ENCODE peak calls at places on chromosomes 2 and 18, in ten cellular contexts. One of them, this sample, is unnamed.

GRCh38 chr2:99677814-99678213 is 188.0 kb upstream of the REV1 start:
- DNase-seq in activated CD4-positive, alpha-beta T cell treated with anti-CD3 and anti-CD28 coated beads, Interleukin-2, amount 50 U/mL, for 1 hour: no peak
- DNase-seq in colonic mucosa: no peak
- DNase-seq in adrenal gland: no peak
- DNase-seq in nephron progenitor cell: no peak
- DNase-seq in hepatocyte: no peak
- DNase-seq in Caco-2: no peak
- DNase-seq in AG08396: no peak
- DNase-seq in 8988T: no peak
- DNase-seq in amniotic epithelial cell: no peak
- DNase-seq in this sample: no peak

GRCh38 chr2:240995041-240995960 is 3.1 kb upstream of the SNED1 start:
- DNase-seq in activated CD4-positive, alpha-beta T cell treated with anti-CD3 and anti-CD28 coated beads, Interleukin-2, amount 50 U/mL, for 1 hour: no peak
- DNase-seq in colonic mucosa: no peak
- DNase-seq in adrenal gland: no peak
- DNase-seq in nephron progenitor cell: no peak
- DNase-seq in hepatocyte: no peak
- DNase-seq in Caco-2: no peak
- DNase-seq in AG08396: no peak
- DNase-seq in 8988T: no peak
- DNase-seq in amniotic epithelial cell: no peak
- DNase-seq in this sample: no peak

GRCh38 chr2:9378433-9379371 is 44.6 kb downstream of the ITGB1BP1 start:
- DNase-seq in activated CD4-positive, alpha-beta T cell treated with anti-CD3 and anti-CD28 coated beads, Interleukin-2, amount 50 U/mL, for 1 hour: no peak
- DNase-seq in colonic mucosa: no peak
- DNase-seq in adrenal gland: no peak
- DNase-seq in nephron progenitor cell: no peak
- DNase-seq in hepatocyte: peak; percentile 53
- DNase-seq in Caco-2: no peak
- DNase-seq in AG08396: peak; percentile 88
- DNase-seq in 8988T: peak; percentile 70
- DNase-seq in amniotic epithelial cell: peak; percentile 73
- DNase-seq in this sample: peak; percentile 58

GRCh38 chr18:32934201-32934600 is 161.4 kb upstream of the KLHL14 start:
- DNase-seq in activated CD4-positive, alpha-beta T cell treated with anti-CD3 and anti-CD28 coated beads, Interleukin-2, amount 50 U/mL, for 1 hour: no peak
- DNase-seq in colonic mucosa: no peak
- DNase-seq in adrenal gland: no peak
- DNase-seq in nephron progenitor cell: no peak
- DNase-seq in hepatocyte: no peak
- DNase-seq in Caco-2: no peak
- DNase-seq in AG08396: no peak
- DNase-seq in 8988T: no peak
- DNase-seq in amniotic epithelial cell: no peak
- DNase-seq in this sample: no peak

GRCh38 chr2:102664439-102665042 is 45.2 kb downstream of the SLC9A2 start:
- DNase-seq in activated CD4-positive, alpha-beta T cell treated with anti-CD3 and anti-CD28 coated beads, Interleukin-2, amount 50 U/mL, for 1 hour: no peak
- DNase-seq in colonic mucosa: peak; percentile 74
- DNase-seq in adrenal gland: no peak
- DNase-seq in nephron progenitor cell: no peak
- DNase-seq in hepatocyte: peak; percentile 76
- DNase-seq in Caco-2: peak; percentile 82
- DNase-seq in AG08396: no peak
- DNase-seq in 8988T: no peak
- DNase-seq in amniotic epithelial cell: peak; percentile 41
- DNase-seq in this sample: peak; percentile 100

GRCh38 chr2:230873670-230874401 is 9.1 kb downstream of the ITM2C start:
- DNase-seq in activated CD4-positive, alpha-beta T cell treated with anti-CD3 and anti-CD28 coated beads, Interleukin-2, amount 50 U/mL, for 1 hour: no peak
- DNase-seq in colonic mucosa: no peak
- DNase-seq in adrenal gland: no peak
- DNase-seq in nephron progenitor cell: no peak
- DNase-seq in hepatocyte: no peak
- DNase-seq in Caco-2: no peak
- DNase-seq in AG08396: no peak
- DNase-seq in 8988T: no peak
- DNase-seq in amniotic epithelial cell: no peak
- DNase-seq in this sample: no peak

GRCh38 chr2:226584656-226585055 is 215.0 kb downstream of the IRS1 start:
- DNase-seq in activated CD4-positive, alpha-beta T cell treated with anti-CD3 and anti-CD28 coated beads, Interleukin-2, amount 50 U/mL, for 1 hour: no peak
- DNase-seq in colonic mucosa: no peak
- DNase-seq in adrenal gland: no peak
- DNase-seq in nephron progenitor cell: no peak
- DNase-seq in hepatocyte: no peak
- DNase-seq in Caco-2: no peak
- DNase-seq in AG08396: no peak
- DNase-seq in 8988T: no peak
- DNase-seq in amniotic epithelial cell: no peak
- DNase-seq in this sample: no peak

GRCh38 chr2:15163316-15163715 is 397.8 kb downstream of the NBAS start:
- DNase-seq in activated CD4-positive, alpha-beta T cell treated with anti-CD3 and anti-CD28 coated beads, Interleukin-2, amount 50 U/mL, for 1 hour: no peak
- DNase-seq in colonic mucosa: no peak
- DNase-seq in adrenal gland: no peak
- DNase-seq in nephron progenitor cell: no peak
- DNase-seq in hepatocyte: no peak
- DNase-seq in Caco-2: no peak
- DNase-seq in AG08396: peak; percentile 16
- DNase-seq in 8988T: no peak
- DNase-seq in amniotic epithelial cell: no peak
- DNase-seq in this sample: no peak

GRCh38 chr18:3054785-3055184 is 41.8 kb upstream of the LPIN2 start:
- DNase-seq in activated CD4-positive, alpha-beta T cell treated with anti-CD3 and anti-CD28 coated beads, Interleukin-2, amount 50 U/mL, for 1 hour: no peak
- DNase-seq in colonic mucosa: no peak
- DNase-seq in adrenal gland: no peak
- DNase-seq in nephron progenitor cell: no peak
- DNase-seq in hepatocyte: no peak
- DNase-seq in Caco-2: no peak
- DNase-seq in AG08396: no peak
- DNase-seq in 8988T: no peak
- DNase-seq in amniotic epithelial cell: no peak
- DNase-seq in this sample: peak; percentile 17

GRCh38 chr2:97728091-97728596 is 14.8 kb downstream of the ZAP70 start:
- DNase-seq in activated CD4-positive, alpha-beta T cell treated with anti-CD3 and anti-CD28 coated beads, Interleukin-2, amount 50 U/mL, for 1 hour: peak; percentile 37
- DNase-seq in colonic mucosa: no peak
- DNase-seq in adrenal gland: no peak
- DNase-seq in nephron progenitor cell: no peak
- DNase-seq in hepatocyte: no peak
- DNase-seq in Caco-2: peak; percentile 33
- DNase-seq in AG08396: peak; percentile 41
- DNase-seq in 8988T: no peak
- DNase-seq in amniotic epithelial cell: no peak
- DNase-seq in this sample: peak; percentile 59

GRCh38 chr2:105377871-105378270 is 21.0 kb downstream of the FHL2 start:
- DNase-seq in activated CD4-positive, alpha-beta T cell treated with anti-CD3 and anti-CD28 coated beads, Interleukin-2, amount 50 U/mL, for 1 hour: no peak
- DNase-seq in colonic mucosa: no peak
- DNase-seq in adrenal gland: no peak
- DNase-seq in nephron progenitor cell: no peak
- DNase-seq in hepatocyte: no peak
- DNase-seq in Caco-2: no peak
- DNase-seq in AG08396: no peak
- DNase-seq in 8988T: no peak
- DNase-seq in amniotic epithelial cell: no peak
- DNase-seq in this sample: no peak

GRCh38 chr2:129673234-129673633 is 306.2 kb upstream of the RAB6C start:
- DNase-seq in activated CD4-positive, alpha-beta T cell treated with anti-CD3 and anti-CD28 coated beads, Interleukin-2, amount 50 U/mL, for 1 hour: no peak
- DNase-seq in colonic mucosa: no peak
- DNase-seq in adrenal gland: no peak
- DNase-seq in nephron progenitor cell: no peak
- DNase-seq in hepatocyte: no peak
- DNase-seq in Caco-2: no peak
- DNase-seq in AG08396: no peak
- DNase-seq in 8988T: no peak
- DNase-seq in amniotic epithelial cell: no peak
- DNase-seq in this sample: no peak

GRCh38 chr2:112048887-112049286 is 6.2 kb upstream of the TMEM87B start:
- DNase-seq in activated CD4-positive, alpha-beta T cell treated with anti-CD3 and anti-CD28 coated beads, Interleukin-2, amount 50 U/mL, for 1 hour: no peak
- DNase-seq in colonic mucosa: peak; percentile 65
- DNase-seq in adrenal gland: peak; percentile 54
- DNase-seq in nephron progenitor cell: no peak
- DNase-seq in hepatocyte: peak; percentile 60
- DNase-seq in Caco-2: no peak
- DNase-seq in AG08396: peak; percentile 32
- DNase-seq in 8988T: no peak
- DNase-seq in amniotic epithelial cell: peak; percentile 64
- DNase-seq in this sample: peak; percentile 67

GRCh38 chr18:72871091-72871490 is 3.3 kb upstream of the NETO1 start:
- DNase-seq in activated CD4-positive, alpha-beta T cell treated with anti-CD3 and anti-CD28 coated beads, Interleukin-2, amount 50 U/mL, for 1 hour: no peak
- DNase-seq in colonic mucosa: no peak
- DNase-seq in adrenal gland: no peak
- DNase-seq in nephron progenitor cell: no peak
- DNase-seq in hepatocyte: no peak
- DNase-seq in Caco-2: no peak
- DNase-seq in AG08396: peak; percentile 14
- DNase-seq in 8988T: no peak
- DNase-seq in amniotic epithelial cell: peak; percentile 1
- DNase-seq in this sample: peak; percentile 66

GRCh38 chr2:70826696-70827330 is 6.4 kb upstream of the CLEC4F start:
- DNase-seq in activated CD4-positive, alpha-beta T cell treated with anti-CD3 and anti-CD28 coated beads, Interleukin-2, amount 50 U/mL, for 1 hour: no peak
- DNase-seq in colonic mucosa: no peak
- DNase-seq in adrenal gland: no peak
- DNase-seq in nephron progenitor cell: no peak
- DNase-seq in hepatocyte: no peak
- DNase-seq in Caco-2: no peak
- DNase-seq in AG08396: no peak
- DNase-seq in 8988T: no peak
- DNase-seq in amniotic epithelial cell: no peak
- DNase-seq in this sample: no peak

GRCh38 chr2:32632089-32632488 is 4.2 kb downstream of the TTC27 start:
- DNase-seq in activated CD4-positive, alpha-beta T cell treated with anti-CD3 and anti-CD28 coated beads, Interleukin-2, amount 50 U/mL, for 1 hour: no peak
- DNase-seq in colonic mucosa: no peak
- DNase-seq in adrenal gland: no peak
- DNase-seq in nephron progenitor cell: no peak
- DNase-seq in hepatocyte: no peak
- DNase-seq in Caco-2: no peak
- DNase-seq in AG08396: no peak
- DNase-seq in 8988T: no peak
- DNase-seq in amniotic epithelial cell: peak; percentile 76
- DNase-seq in this sample: peak; percentile 53

GRCh38 chr2:1856922-1857321 is 112.6 kb upstream of the PXDN start:
- DNase-seq in activated CD4-positive, alpha-beta T cell treated with anti-CD3 and anti-CD28 coated beads, Interleukin-2, amount 50 U/mL, for 1 hour: no peak
- DNase-seq in colonic mucosa: no peak
- DNase-seq in adrenal gland: no peak
- DNase-seq in nephron progenitor cell: no peak
- DNase-seq in hepatocyte: no peak
- DNase-seq in Caco-2: no peak
- DNase-seq in AG08396: peak; percentile 42
- DNase-seq in 8988T: no peak
- DNase-seq in amniotic epithelial cell: peak; percentile 22
- DNase-seq in this sample: no peak

GRCh38 chr2:199861116-199861774 is 10.3 kb upstream of the FTCDNL1 start:
- DNase-seq in activated CD4-positive, alpha-beta T cell treated with anti-CD3 and anti-CD28 coated beads, Interleukin-2, amount 50 U/mL, for 1 hour: no peak
- DNase-seq in colonic mucosa: no peak
- DNase-seq in adrenal gland: no peak
- DNase-seq in nephron progenitor cell: no peak
- DNase-seq in hepatocyte: peak; percentile 14
- DNase-seq in Caco-2: no peak
- DNase-seq in AG08396: peak; percentile 24
- DNase-seq in 8988T: no peak
- DNase-seq in amniotic epithelial cell: peak; percentile 29
- DNase-seq in this sample: peak; percentile 42